ENCODE peak calls at places on chromosomes 16 and 17, in six cellular contexts. One of them, this sample, is unnamed.

GRCh38 chr16:83920894-83921491 is 22.1 kb downstream of the MLYCD start:
- DNase-seq in progenitor cell of endocrine pancreas: no peak
- DNase-seq in astrocyte: no peak
- DNase-seq in prostate gland: no peak
- DNase-seq in tibial nerve: no peak
- DNase-seq in GM13977: no peak
- DNase-seq in this sample: no peak

GRCh38 chr16:10749680-10750035 is 6.0 kb downstream of the NUBP1 start:
- DNase-seq in progenitor cell of endocrine pancreas: no peak
- DNase-seq in astrocyte: no peak
- DNase-seq in prostate gland: no peak
- DNase-seq in tibial nerve: no peak
- DNase-seq in GM13977: no peak
- DNase-seq in this sample: no peak

GRCh38 chr17:29051731-29052130 is 8.8 kb downstream of the PIPOX start:
- DNase-seq in progenitor cell of endocrine pancreas: no peak
- DNase-seq in astrocyte: no peak
- DNase-seq in prostate gland: no peak
- DNase-seq in tibial nerve: no peak
- DNase-seq in GM13977: no peak
- DNase-seq in this sample: no peak

GRCh38 chr17:50466371-50467113 is 2.1 kb downstream of the CHAD start:
- DNase-seq in progenitor cell of endocrine pancreas: no peak
- DNase-seq in astrocyte: no peak
- DNase-seq in prostate gland: no peak
- DNase-seq in tibial nerve: no peak
- DNase-seq in GM13977: no peak
- DNase-seq in this sample: no peak

GRCh38 chr16:70430667-70431536 is 8.0 kb downstream of the ST3GAL2 start:
- DNase-seq in progenitor cell of endocrine pancreas: no peak
- DNase-seq in astrocyte: no peak
- DNase-seq in prostate gland: no peak
- DNase-seq in tibial nerve: no peak
- DNase-seq in GM13977: peak
- DNase-seq in this sample: no peak

GRCh38 chr17:37430051-37430591 is 23.4 kb downstream of the TADA2A start:
- DNase-seq in progenitor cell of endocrine pancreas: no peak
- DNase-seq in astrocyte: peak
- DNase-seq in prostate gland: no peak
- DNase-seq in tibial nerve: no peak
- DNase-seq in GM13977: peak
- DNase-seq in this sample: no peak

GRCh38 chr17:74194682-74195081 is 8.8 kb upstream of the RPL38 start:
- DNase-seq in progenitor cell of endocrine pancreas: no peak
- DNase-seq in astrocyte: no peak
- DNase-seq in prostate gland: no peak
- DNase-seq in tibial nerve: no peak
- DNase-seq in GM13977: no peak
- DNase-seq in this sample: no peak

GRCh38 chr17:5759501-5759925 is 175.2 kb upstream of the NLRP1 start:
- DNase-seq in progenitor cell of endocrine pancreas: no peak
- DNase-seq in astrocyte: no peak
- DNase-seq in prostate gland: no peak
- DNase-seq in tibial nerve: no peak
- DNase-seq in GM13977: no peak
- DNase-seq in this sample: no peak

GRCh38 chr17:2701996-2702741 is 9.4 kb downstream of the CLUH start:
- DNase-seq in progenitor cell of endocrine pancreas: no peak
- DNase-seq in astrocyte: no peak
- DNase-seq in prostate gland: no peak
- DNase-seq in tibial nerve: no peak
- DNase-seq in GM13977: peak
- DNase-seq in this sample: no peak

GRCh38 chr16:16143038-16143763 is 80.1 kb downstream of the ABCC6 start:
- DNase-seq in progenitor cell of endocrine pancreas: no peak
- DNase-seq in astrocyte: no peak
- DNase-seq in prostate gland: no peak
- DNase-seq in tibial nerve: no peak
- DNase-seq in GM13977: no peak
- DNase-seq in this sample: no peak

GRCh38 chr16:67481561-67482259 is 753 bp upstream of the ATP6V0D1 start:
- DNase-seq in progenitor cell of endocrine pancreas: no peak
- DNase-seq in astrocyte: peak
- DNase-seq in prostate gland: no peak
- DNase-seq in tibial nerve: no peak
- DNase-seq in GM13977: no peak
- DNase-seq in this sample: no peak

GRCh38 chr17:41185001-41185400 is 290 bp upstream of the KRTAP4-1 start:
- DNase-seq in progenitor cell of endocrine pancreas: no peak
- DNase-seq in astrocyte: no peak
- DNase-seq in prostate gland: no peak
- DNase-seq in tibial nerve: no peak
- DNase-seq in GM13977: no peak
- DNase-seq in this sample: no peak

GRCh38 chr17:56943505-56944125 is 17.2 kb downstream of the COIL start:
- DNase-seq in progenitor cell of endocrine pancreas: no peak
- DNase-seq in astrocyte: no peak
- DNase-seq in prostate gland: no peak
- DNase-seq in tibial nerve: no peak
- DNase-seq in GM13977: no peak
- DNase-seq in this sample: no peak

GRCh38 chr16:84700518-84701277 is 898 bp downstream of the USP10 start:
- DNase-seq in progenitor cell of endocrine pancreas: no peak
- DNase-seq in astrocyte: no peak
- DNase-seq in prostate gland: peak
- DNase-seq in tibial nerve: no peak
- DNase-seq in GM13977: peak
- DNase-seq in this sample: no peak

GRCh38 chr16:5042574-5043171 is 8.9 kb upstream of the NAGPA start:
- DNase-seq in progenitor cell of endocrine pancreas: no peak
- DNase-seq in astrocyte: peak
- DNase-seq in prostate gland: no peak
- DNase-seq in tibial nerve: no peak
- DNase-seq in GM13977: no peak
- DNase-seq in this sample: no peak

GRCh38 chr17:76157759-76158158 is 16.7 kb upstream of the FOXJ1 start:
- DNase-seq in progenitor cell of endocrine pancreas: no peak
- DNase-seq in astrocyte: no peak
- DNase-seq in prostate gland: no peak
- DNase-seq in tibial nerve: no peak
- DNase-seq in GM13977: no peak
- DNase-seq in this sample: no peak

GRCh38 chr16:86227801-86228200 is 282.5 kb upstream of the FOXF1 start:
- DNase-seq in progenitor cell of endocrine pancreas: no peak
- DNase-seq in astrocyte: peak
- DNase-seq in prostate gland: no peak
- DNase-seq in tibial nerve: no peak
- DNase-seq in GM13977: no peak
- DNase-seq in this sample: no peak

GRCh38 chr17:59641799-59642484 is 22.2 kb downstream of the CLTC start:
- DNase-seq in progenitor cell of endocrine pancreas: no peak
- DNase-seq in astrocyte: no peak
- DNase-seq in prostate gland: no peak
- DNase-seq in tibial nerve: no peak
- DNase-seq in GM13977: peak
- DNase-seq in this sample: no peak

GRCh38 chr17:77153487-77153886 is 12.7 kb downstream of the SEC14L1 start:
- DNase-seq in progenitor cell of endocrine pancreas: no peak
- DNase-seq in astrocyte: no peak
- DNase-seq in prostate gland: no peak
- DNase-seq in tibial nerve: no peak
- DNase-seq in GM13977: no peak
- DNase-seq in this sample: no peak

GRCh38 chr17:34852614-34853013 is 108.6 kb downstream of the CCT6B start:
- DNase-seq in progenitor cell of endocrine pancreas: no peak
- DNase-seq in astrocyte: no peak
- DNase-seq in prostate gland: no peak
- DNase-seq in tibial nerve: no peak
- DNase-seq in GM13977: no peak
- DNase-seq in this sample: no peak

GRCh38 chr17:58184308-58184985 is 8.1 kb upstream of the EPX start:
- DNase-seq in progenitor cell of endocrine pancreas: no peak
- DNase-seq in astrocyte: peak
- DNase-seq in prostate gland: no peak
- DNase-seq in tibial nerve: no peak
- DNase-seq in GM13977: no peak
- DNase-seq in this sample: no peak

GRCh38 chr17:72789711-72790110 is 302.8 kb downstream of the SLC39A11 start:
- DNase-seq in progenitor cell of endocrine pancreas: no peak
- DNase-seq in astrocyte: no peak
- DNase-seq in prostate gland: no peak
- DNase-seq in tibial nerve: no peak
- DNase-seq in GM13977: no peak
- DNase-seq in this sample: no peak

GRCh38 chr17:64779344-64780095 is 117.4 kb upstream of the SMURF2 start:
- DNase-seq in progenitor cell of endocrine pancreas: no peak
- DNase-seq in astrocyte: no peak
- DNase-seq in prostate gland: no peak
- DNase-seq in tibial nerve: no peak
- DNase-seq in GM13977: no peak
- DNase-seq in this sample: no peak

GRCh38 chr17:28737316-28737715 is 6.5 kb upstream of the TRAF4 start:
- DNase-seq in progenitor cell of endocrine pancreas: no peak
- DNase-seq in astrocyte: no peak
- DNase-seq in prostate gland: no peak
- DNase-seq in tibial nerve: no peak
- DNase-seq in GM13977: no peak
- DNase-seq in this sample: no peak

GRCh38 chr16:79605999-79606398 is 5.5 kb upstream of the MAF start:
- DNase-seq in progenitor cell of endocrine pancreas: no peak
- DNase-seq in astrocyte: peak
- DNase-seq in prostate gland: no peak
- DNase-seq in tibial nerve: no peak
- DNase-seq in GM13977: no peak
- DNase-seq in this sample: no peak

GRCh38 chr16:8953064-8953463 is 10.6 kb downstream of the USP7 start:
- DNase-seq in progenitor cell of endocrine pancreas: no peak
- DNase-seq in astrocyte: no peak
- DNase-seq in prostate gland: no peak
- DNase-seq in tibial nerve: no peak
- DNase-seq in GM13977: no peak
- DNase-seq in this sample: no peak

GRCh38 chr17:1039511-1040215 is 42.7 kb downstream of the TIMM22 start:
- DNase-seq in progenitor cell of endocrine pancreas: no peak
- DNase-seq in astrocyte: no peak
- DNase-seq in prostate gland: peak
- DNase-seq in tibial nerve: peak
- DNase-seq in GM13977: no peak
- DNase-seq in this sample: no peak

GRCh38 chr17:37438141-37438540 is 31.5 kb downstream of the TADA2A start:
- DNase-seq in progenitor cell of endocrine pancreas: no peak
- DNase-seq in astrocyte: no peak
- DNase-seq in prostate gland: no peak
- DNase-seq in tibial nerve: no peak
- DNase-seq in GM13977: no peak
- DNase-seq in this sample: no peak

GRCh38 chr17:56762988-56763387 is 70.7 kb downstream of the C17orf67 start:
- DNase-seq in progenitor cell of endocrine pancreas: no peak
- DNase-seq in astrocyte: no peak
- DNase-seq in prostate gland: no peak
- DNase-seq in tibial nerve: no peak
- DNase-seq in GM13977: no peak
- DNase-seq in this sample: no peak

GRCh38 chr16:9000664-9001063 is 37.0 kb upstream of the USP7 start:
- DNase-seq in progenitor cell of endocrine pancreas: no peak
- DNase-seq in astrocyte: no peak
- DNase-seq in prostate gland: no peak
- DNase-seq in tibial nerve: no peak
- DNase-seq in GM13977: no peak
- DNase-seq in this sample: no peak

GRCh38 chr17:80284631-80285030 is 24.0 kb downstream of the RNF213 start:
- DNase-seq in progenitor cell of endocrine pancreas: no peak
- DNase-seq in astrocyte: no peak
- DNase-seq in prostate gland: no peak
- DNase-seq in tibial nerve: no peak
- DNase-seq in GM13977: no peak
- DNase-seq in this sample: no peak

GRCh38 chr17:61389670-61390478 is 9.8 kb upstream of the TBX2 start:
- DNase-seq in progenitor cell of endocrine pancreas: no peak
- DNase-seq in astrocyte: no peak
- DNase-seq in prostate gland: no peak
- DNase-seq in tibial nerve: no peak
- DNase-seq in GM13977: peak
- DNase-seq in this sample: peak
- TF ChIP-seq CTCF in progenitor cell of endocrine pancreas: peak
- TF ChIP-seq CTCF in astrocyte: peak
- TF ChIP-seq CTCF in prostate gland: peak
- TF ChIP-seq CTCF in tibial nerve: peak
- TF ChIP-seq CTCF in GM13977: peak
- TF ChIP-seq CTCF in this sample: no peak

GRCh38 chr16:1677942-1678499 is at the start of gene JPT2:
- DNase-seq in progenitor cell of endocrine pancreas: peak
- DNase-seq in astrocyte: peak
- DNase-seq in prostate gland: peak
- DNase-seq in tibial nerve: peak
- DNase-seq in GM13977: peak
- DNase-seq in this sample: peak
- TF ChIP-seq CTCF in progenitor cell of endocrine pancreas: no peak
- TF ChIP-seq CTCF in astrocyte: no peak
- TF ChIP-seq CTCF in prostate gland: no peak
- TF ChIP-seq CTCF in tibial nerve: no peak
- TF ChIP-seq CTCF in GM13977: peak
- TF ChIP-seq CTCF in this sample: no peak

GRCh38 chr17:7586673-7587419 is 3.0 kb downstream of the SOX15 start:
- DNase-seq in progenitor cell of endocrine pancreas: no peak
- DNase-seq in astrocyte: no peak
- DNase-seq in prostate gland: no peak
- DNase-seq in tibial nerve: no peak
- DNase-seq in GM13977: no peak
- DNase-seq in this sample: no peak
- TF ChIP-seq CTCF in progenitor cell of endocrine pancreas: peak
- TF ChIP-seq CTCF in astrocyte: no peak
- TF ChIP-seq CTCF in prostate gland: no peak
- TF ChIP-seq CTCF in tibial nerve: no peak
- TF ChIP-seq CTCF in GM13977: peak
- TF ChIP-seq CTCF in this sample: no peak

GRCh38 chr16:55908641-55909040 is 33.5 kb upstream of the CES5A start:
- DNase-seq in progenitor cell of endocrine pancreas: no peak
- DNase-seq in astrocyte: no peak
- DNase-seq in prostate gland: no peak
- DNase-seq in tibial nerve: no peak
- DNase-seq in GM13977: no peak
- DNase-seq in this sample: no peak

GRCh38 chr16:55911616-55912015 is 36.4 kb upstream of the CES5A start:
- DNase-seq in progenitor cell of endocrine pancreas: no peak
- DNase-seq in astrocyte: no peak
- DNase-seq in prostate gland: no peak
- DNase-seq in tibial nerve: no peak
- DNase-seq in GM13977: no peak
- DNase-seq in this sample: no peak

GRCh38 chr16:55907661-55908060 is 32.5 kb upstream of the CES5A start:
- DNase-seq in progenitor cell of endocrine pancreas: no peak
- DNase-seq in astrocyte: no peak
- DNase-seq in prostate gland: no peak
- DNase-seq in tibial nerve: no peak
- DNase-seq in GM13977: no peak
- DNase-seq in this sample: no peak

GRCh38 chr16:55912022-55912421 is 36.8 kb upstream of the CES5A start:
- DNase-seq in progenitor cell of endocrine pancreas: no peak
- DNase-seq in astrocyte: no peak
- DNase-seq in prostate gland: no peak
- DNase-seq in tibial nerve: no peak
- DNase-seq in GM13977: no peak
- DNase-seq in this sample: no peak

GRCh38 chr16:55909876-55910275 is 34.7 kb upstream of the CES5A start:
- DNase-seq in progenitor cell of endocrine pancreas: no peak
- DNase-seq in astrocyte: no peak
- DNase-seq in prostate gland: no peak
- DNase-seq in tibial nerve: no peak
- DNase-seq in GM13977: no peak
- DNase-seq in this sample: no peak
- TF ChIP-seq CTCF in progenitor cell of endocrine pancreas: no peak
- TF ChIP-seq CTCF in astrocyte: no peak
- TF ChIP-seq CTCF in prostate gland: no peak
- TF ChIP-seq CTCF in tibial nerve: no peak
- TF ChIP-seq CTCF in GM13977: no peak
- TF ChIP-seq CTCF in this sample: no peak